ENCODE peak calls at places on chromosome 22, in six cellular contexts. N is activated CD4-positive, alpha-beta T cell treated with anti-CD3 and anti-CD28 coated beads for 24 hours; Y is naive B cell; W is Caki2; K is A549; D is CD4-positive, CD25-positive, alpha-beta regulatory T cell. F is an unnamed sample.
A peak's percentile ranks its signal among the peaks of the same experiment; 100 is the strongest.

GRCh38 chr22:49833340-49834007 is 5.8 kb upstream of the BRD1 start:
- DNase-seq in N (no peak), Y (no peak), W (no peak), K (no peak), D (no peak), F (no peak)

GRCh38 chr22:36619797-36620390 is 83.7 kb downstream of the CACNG2 start:
- DNase-seq in N (no peak), Y (no peak), W (no peak), K (no peak), D (no peak), F (no peak)

GRCh38 chr22:43319661-43320486 is 23.3 kb downstream of the SCUBE1 start:
- DNase-seq in N (no peak), Y (no peak), W (no peak), K (no peak), D (no peak), F (no peak)

GRCh38 chr22:42154293-42154692 is 23.7 kb upstream of the CYP2D6 start:
- DNase-seq in N (no peak), Y (no peak), W (no peak), K (no peak), D (no peak), F (no peak)

GRCh38 chr22:44741929-44742328 is 10.4 kb upstream of the ARHGAP8 start:
- DNase-seq in N (no peak), Y (no peak), W (no peak), K (no peak), D (no peak), F (no peak)

GRCh38 chr22:42780070-42780540 is 59.4 kb upstream of the A4GALT start:
- DNase-seq in N (peak; percentile 42), Y (peak; percentile 59), W (peak; percentile 75), K (peak; percentile 45), D (peak; percentile 67), F (peak; percentile 48)

GRCh38 chr22:36873614-36874308 is 13.0 kb downstream of the NCF4 start:
- DNase-seq in N (no peak), Y (no peak), W (peak; percentile 28), K (peak; percentile 67), D (no peak), F (no peak)

GRCh38 chr22:43919106-43919965 is 4.3 kb upstream of the PNPLA3 start:
- DNase-seq in N (no peak), Y (no peak), W (no peak), K (no peak), D (no peak), F (no peak)

GRCh38 chr22:43901976-43902643 is 10.3 kb upstream of the PNPLA5 start:
- DNase-seq in N (no peak), Y (no peak), W (peak; percentile 42), K (peak; percentile 33), D (no peak), F (no peak)

GRCh38 chr22:32411388-32411787 is 659 bp downstream of the RTCB start:
- DNase-seq in N (no peak), Y (no peak), W (peak; percentile 50), K (no peak), D (no peak), F (no peak)

GRCh38 chr22:37260396-37260795 is 16.3 kb upstream of the RAC2 start:
- DNase-seq in N (no peak), Y (no peak), W (no peak), K (no peak), D (no peak), F (no peak)